ENCODE peak calls at places on chromosomes 3 and 15, in five cellular contexts. Y, F, R, Q and T are unnamed samples.

GRCh38 chr15:64844576-64845140 is 2.9 kb downstream of the PLEKHO2 start:
- DNase-seq in F (no peak), Q (no peak), R (no peak), Y (no peak), T (no peak)

GRCh38 chr3:20958161-20958560 is 772.2 kb upstream of the SGO1 start:
- DNase-seq in F (no peak), Q (no peak), R (no peak), Y (no peak), T (no peak)

GRCh38 chr3:14266361-14266760 is 87.7 kb downstream of the LSM3 start:
- DNase-seq in Y (no peak), R (no peak), Q (peak), F (no peak), T (no peak)

GRCh38 chr3:11724615-11725339 is 81.1 kb upstream of the VGLL4 start:
- DNase-seq in F (no peak), Q (no peak), Y (no peak), R (no peak), T (no peak)

GRCh38 chr3:32147935-32148334 is 41.5 kb downstream of the GPD1L start:
- DNase-seq in R (no peak), Q (no peak), F (no peak), Y (no peak), T (no peak)

GRCh38 chr3:194475138-194475932 is 11.5 kb downstream of the ATP13A3 start:
- DNase-seq in R (no peak), F (no peak), Q (no peak), Y (no peak), T (no peak)

GRCh38 chr3:188309437-188310269 is 155.7 kb downstream of the LPP start:
- DNase-seq in R (no peak), F (no peak), Y (no peak), Q (no peak), T (no peak)

GRCh38 chr3:177647876-177648275 is 450.6 kb upstream of the TBL1XR1 start:
- DNase-seq in Q (no peak), Y (no peak), R (no peak), F (no peak), T (no peak)

GRCh38 chr3:16834214-16834613 is 50.5 kb upstream of the PLCL2 start:
- DNase-seq in Q (no peak), R (no peak), F (no peak), Y (no peak), T (peak)

GRCh38 chr15:59556405-59556804 is 55.2 kb upstream of the GCNT3 start:
- DNase-seq in F (peak), Y (no peak), Q (no peak), R (no peak), T (no peak)

GRCh38 chr3:66242788-66243463 is 22.1 kb downstream of the SLC25A26 start:
- DNase-seq in Y (no peak), F (no peak), Q (no peak), R (no peak), T (no peak)

GRCh38 chr3:149969945-149970715 is 565 bp downstream of the PFN2 start:
- DNase-seq in F (peak), Q (peak), R (peak), Y (peak), T (peak)

GRCh38 chr3:155093261-155093660 is 13.1 kb downstream of the MME start:
- DNase-seq in F (peak), Y (no peak), Q (no peak), R (no peak), T (no peak)

GRCh38 chr15:94910166-94910565 is 678.8 kb downstream of the MCTP2 start:
- DNase-seq in Q (no peak), F (peak), R (no peak), Y (no peak), T (peak)

GRCh38 chr3:141782386-141782932 is 19.3 kb downstream of the GRK7 start:
- DNase-seq in R (no peak), Y (no peak), Q (no peak), F (peak), T (peak)

DNA sequence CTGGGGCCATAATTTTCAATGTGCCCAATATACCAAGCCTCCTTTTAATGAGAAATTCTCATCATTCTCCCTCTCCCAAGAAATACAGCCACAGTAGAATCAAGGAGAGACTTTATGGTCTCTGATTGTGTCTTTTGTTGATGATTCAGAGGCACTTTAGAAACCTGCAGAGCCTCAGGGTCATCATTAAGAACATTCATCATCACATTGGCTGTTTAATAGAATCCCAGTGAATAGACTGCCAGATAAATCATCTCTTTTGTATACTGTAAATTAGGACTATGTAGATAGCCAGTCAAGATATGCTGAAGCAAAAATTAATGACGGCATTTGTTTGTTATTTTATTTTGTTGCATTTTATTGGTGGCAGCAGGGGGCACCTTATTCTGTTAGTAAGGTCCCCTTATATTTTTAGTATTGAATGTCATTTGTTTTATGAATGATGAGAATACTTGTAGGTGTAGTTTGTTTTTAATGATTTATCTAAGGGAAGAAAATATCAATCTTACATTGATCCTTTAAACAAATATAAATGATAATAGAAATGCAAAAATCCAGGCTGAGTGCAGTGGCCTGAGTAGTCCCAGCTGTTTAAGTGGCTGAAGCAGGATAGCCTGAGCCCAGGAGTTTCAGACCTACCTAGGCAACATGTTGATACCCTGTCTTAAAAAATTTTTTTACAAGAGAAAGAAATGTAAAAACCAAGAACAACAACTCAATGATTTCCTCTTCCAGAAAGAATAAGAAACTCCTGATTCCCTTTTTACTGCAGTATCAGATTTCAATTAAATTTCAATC is 138.8 kb downstream of the ZBBX start:
- DNase-seq in F (no peak), R (no peak), Q (no peak), Y (no peak), T (no peak)
- TF ChIP-seq CTCF in F (no peak), R (no peak), Q (no peak), Y (no peak), T (no peak)

GRCh38 chr15:87716422-87716821 is 540.1 kb downstream of the NTRK3 start:
- DNase-seq in F (no peak), Y (no peak), Q (no peak), R (no peak), T (no peak)
- TF ChIP-seq CTCF in F (no peak), Y (peak), Q (no peak), R (no peak), T (no peak)

DNA sequence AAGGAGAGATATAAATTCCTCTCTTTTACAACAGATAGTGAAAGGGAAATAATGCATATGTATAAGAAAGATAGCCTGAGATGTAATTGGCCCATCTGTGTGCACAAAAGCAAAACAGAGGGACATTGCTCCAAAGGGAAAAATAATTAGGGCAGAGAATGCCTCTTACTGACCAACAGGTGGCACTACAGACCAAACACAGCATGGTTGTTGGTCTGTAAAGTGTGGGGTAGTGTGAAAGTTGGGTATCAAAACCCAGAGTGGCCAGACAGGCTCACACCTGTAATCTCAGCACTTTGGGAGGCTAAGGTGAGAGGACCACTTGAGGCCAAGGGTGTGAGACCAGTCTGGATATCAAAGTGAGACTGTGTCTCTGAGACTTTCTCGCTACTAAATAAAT is 4.5 kb upstream of the TLNRD1 start:
- DNase-seq in Y (no peak), Q (no peak), F (peak), R (no peak), T (peak)
- TF ChIP-seq CTCF in Y (peak), Q (peak), F (peak), R (peak), T (peak)

GRCh38 chr15:44153352-44153751 is 41.7 kb downstream of the FRMD5 start:
- DNase-seq in Q (peak), R (no peak), Y (no peak), F (no peak), T (no peak)
- TF ChIP-seq CTCF in Q (no peak), R (no peak), Y (no peak), F (no peak), T (no peak)

DNA sequence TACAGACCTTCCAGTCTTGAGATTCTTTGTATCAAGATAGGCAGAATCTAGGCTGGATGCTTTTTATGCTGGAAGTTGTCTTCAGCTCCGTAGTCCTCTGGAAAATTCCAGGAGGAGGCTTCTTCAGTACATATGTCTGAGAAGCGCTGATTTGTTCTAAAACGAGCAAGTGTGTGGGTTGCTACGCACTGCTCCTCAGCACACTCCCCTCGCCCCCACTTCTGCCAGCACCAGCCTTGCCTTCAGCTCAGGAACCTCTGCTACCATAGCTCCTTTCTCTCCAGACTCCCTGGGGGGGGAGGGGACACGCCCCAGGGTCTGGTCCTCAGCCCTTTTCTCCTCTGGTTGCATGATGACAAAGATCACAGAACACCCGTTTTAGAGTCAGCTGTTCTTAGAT is 75.5 kb upstream of the TRA2B start:
- DNase-seq in Y (no peak), F (no peak), Q (no peak), R (no peak), T (no peak)
- TF ChIP-seq CTCF in Y (no peak), F (no peak), Q (no peak), R (no peak), T (no peak)

GRCh38 chr3:71926690-71927089 is 141.7 kb upstream of the PROK2 start:
- DNase-seq in F (no peak), R (no peak), Q (no peak), Y (no peak), T (no peak)

GRCh38 chr3:71931930-71932329 is 147.0 kb upstream of the PROK2 start:
- DNase-seq in F (peak), R (no peak), Y (no peak), Q (no peak), T (no peak)

GRCh38 chr3:71927505-71928066 is 142.6 kb upstream of the PROK2 start:
- DNase-seq in Y (no peak), F (no peak), Q (no peak), R (no peak), T (no peak)

GRCh38 chr3:71928215-71928614 is 143.3 kb upstream of the PROK2 start:
- DNase-seq in Q (no peak), F (no peak), Y (no peak), R (no peak), T (no peak)

DNA sequence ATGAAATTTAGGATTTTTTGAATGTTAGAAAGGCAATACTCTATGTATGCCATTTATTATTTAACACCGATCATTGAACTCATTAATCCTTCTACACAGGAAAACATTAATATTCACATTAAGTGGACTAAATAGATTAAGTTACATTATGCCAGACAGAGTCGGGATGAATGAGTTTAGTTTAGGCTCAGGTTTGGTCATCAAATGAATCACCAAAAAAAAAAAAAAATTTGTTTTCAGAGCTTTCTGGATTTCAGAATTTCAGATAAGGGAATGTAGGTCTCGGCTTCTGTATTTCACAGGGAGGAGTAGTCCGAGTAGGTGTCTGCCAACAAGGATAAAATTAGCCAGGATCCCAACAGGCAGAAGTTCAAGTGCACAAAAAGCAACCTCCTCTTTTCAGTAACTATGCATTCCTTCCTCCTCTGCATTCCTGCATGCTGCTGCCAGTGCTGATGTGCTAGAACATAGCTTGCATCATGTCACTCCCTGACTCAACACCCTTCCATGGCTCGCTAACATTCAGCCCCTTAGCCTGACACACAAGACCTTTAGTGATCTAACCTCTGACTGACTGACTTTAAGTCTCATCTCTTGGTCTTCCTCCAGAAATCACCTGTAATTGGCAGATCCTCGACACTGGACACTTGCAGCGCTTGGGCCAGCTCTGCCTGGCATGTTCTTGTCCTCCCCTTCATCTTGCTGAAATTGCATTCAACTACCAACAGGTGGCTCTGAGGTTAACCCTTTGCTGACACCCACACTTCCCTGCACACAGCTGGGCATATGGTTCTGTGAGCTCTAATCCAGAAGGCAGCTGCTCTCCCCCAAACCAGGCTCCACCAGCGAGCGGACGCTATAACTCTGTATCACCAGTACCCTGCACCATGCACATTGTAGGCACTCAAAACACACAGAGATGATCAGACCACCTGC is 145.4 kb upstream of the PROK2 start:
- DNase-seq in F (peak), R (no peak), Y (peak), Q (no peak), T (peak)
- TF ChIP-seq CTCF in F (peak), R (peak), Y (peak), Q (peak), T (peak)

GRCh38 chr3:99921377-99921695 is 103.7 kb downstream of the CMSS1 start:
- DNase-seq in R (no peak), F (no peak), Y (no peak), Q (no peak), T (no peak)
- TF ChIP-seq CTCF in R (no peak), F (no peak), Y (no peak), Q (no peak), T (no peak)

DNA sequence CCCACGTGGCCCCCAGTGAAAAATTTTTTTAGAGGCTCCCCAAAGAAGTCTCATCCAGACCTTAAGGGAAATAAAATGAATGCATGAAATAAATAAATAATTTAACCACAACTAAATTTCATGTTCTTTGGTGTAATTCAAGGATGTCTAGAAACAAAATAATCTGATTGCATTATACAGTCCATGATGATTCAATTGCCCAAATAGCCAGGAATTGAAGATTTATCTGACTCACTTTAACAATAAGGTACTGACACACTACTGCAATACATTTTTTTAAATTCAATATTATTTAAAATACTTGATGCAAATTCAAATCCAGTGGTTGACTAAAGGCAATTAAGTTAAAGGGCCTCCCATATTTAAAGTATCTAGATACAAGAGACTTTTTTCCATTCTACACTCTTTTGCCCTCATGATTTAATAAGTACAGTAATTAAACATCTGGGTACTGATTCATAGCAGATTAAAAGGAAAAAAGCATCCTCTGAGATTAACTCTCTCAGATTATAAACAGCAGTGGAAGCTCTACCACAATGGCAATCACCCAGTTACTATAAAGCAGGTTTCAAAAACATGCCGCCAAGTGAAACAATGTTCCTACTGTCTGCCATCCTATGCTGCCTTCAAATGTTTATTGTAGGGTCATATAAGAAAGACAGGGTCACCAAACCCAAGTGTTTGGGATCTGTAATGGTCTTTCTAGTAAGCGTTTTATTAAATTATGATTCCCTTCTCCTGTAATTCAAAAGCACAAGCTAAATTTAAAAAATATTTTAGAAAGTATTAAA is 9.9 kb downstream of the UQCC5 start:
- DNase-seq in Q (no peak), Y (no peak), F (no peak), R (no peak), T (no peak)
- TF ChIP-seq CTCF in Q (no peak), Y (no peak), F (no peak), R (no peak), T (no peak)

DNA sequence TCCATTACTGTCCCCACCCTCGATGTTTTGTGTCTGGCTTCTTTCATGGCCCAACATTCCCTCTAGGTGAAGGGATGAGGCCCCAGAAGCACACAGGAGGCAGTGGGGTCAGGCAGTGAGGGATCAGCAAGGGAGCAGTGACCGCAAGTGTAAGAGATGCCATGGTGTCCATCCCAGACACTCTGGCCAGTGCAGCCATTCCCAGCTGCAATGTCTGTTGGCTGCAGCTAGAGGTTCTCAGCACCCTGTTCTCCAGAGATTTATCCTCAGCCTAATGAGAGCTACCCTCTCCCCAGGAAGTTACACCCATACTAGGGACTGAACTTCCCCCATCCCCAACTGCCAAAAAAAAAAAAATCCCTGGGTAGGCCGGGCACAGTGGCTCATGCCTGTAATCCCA is 40.2 kb downstream of the TRANK1 start:
- DNase-seq in R (no peak), Q (no peak), F (no peak), Y (no peak), T (peak)
- TF ChIP-seq CTCF in R (peak), Q (peak), F (peak), Y (no peak), T (peak)